ENCODE peak calls at places on chromosomes 4 and X, in seven cellular contexts. Z, T, Q, I, L, P and A are unnamed samples. For H3K9me3 and H3K4me1, the result is how much of the 10 kb centered on the place peaks cover.

GRCh38 chrX:110015027-110015426 is 12.1 kb downstream of the TMEM164 start:
- DNase-seq in L (no peak), T (no peak), Q (no peak), P (no peak), I (no peak), Z (no peak), A (no peak)

GRCh38 chr4:165560941-165561340 is 182.1 kb downstream of the CPE start:
- DNase-seq in T (no peak), Q (no peak), L (no peak), I (no peak), Z (no peak), P (no peak), A (no peak)

GRCh38 chr4:55635760-55636621 is at the start of gene NMU:
- DNase-seq in Z (no peak), T (no peak), Q (no peak), I (peak), P (peak), L (peak), A (peak)

GRCh38 chr4:8641931-8642650 is 49.5 kb downstream of the CPZ start:
- DNase-seq in Z (no peak), P (no peak), I (no peak), T (no peak), L (no peak), Q (peak), A (no peak)

GRCh38 chr4:138045036-138045435 is 197.1 kb downstream of the SLC7A11 start:
- DNase-seq in T (no peak), I (no peak), Q (no peak), P (no peak), Z (no peak), L (no peak), A (no peak)

GRCh38 chrX:39891781-39892180 is 206.0 kb downstream of the BCOR start:
- DNase-seq in I (no peak), L (no peak), Z (no peak), Q (no peak), P (no peak), T (no peak), A (no peak)

GRCh38 chrX:63250253-63250868 is 100.8 kb downstream of the SPIN4 start:
- DNase-seq in I (peak), Z (no peak), Q (peak), P (no peak), T (peak), L (peak), A (peak)

GRCh38 chrX:149513713-149514427 is 8.8 kb upstream of the IDS start:
- DNase-seq in L (no peak), Q (no peak), T (peak), I (no peak), P (no peak), Z (no peak), A (no peak)

GRCh38 chr4:183504930-183505555 is at the start of gene ING2:
- DNase-seq in L (peak), Q (no peak), I (peak), Z (peak), P (peak), T (no peak), A (peak)

DNA sequence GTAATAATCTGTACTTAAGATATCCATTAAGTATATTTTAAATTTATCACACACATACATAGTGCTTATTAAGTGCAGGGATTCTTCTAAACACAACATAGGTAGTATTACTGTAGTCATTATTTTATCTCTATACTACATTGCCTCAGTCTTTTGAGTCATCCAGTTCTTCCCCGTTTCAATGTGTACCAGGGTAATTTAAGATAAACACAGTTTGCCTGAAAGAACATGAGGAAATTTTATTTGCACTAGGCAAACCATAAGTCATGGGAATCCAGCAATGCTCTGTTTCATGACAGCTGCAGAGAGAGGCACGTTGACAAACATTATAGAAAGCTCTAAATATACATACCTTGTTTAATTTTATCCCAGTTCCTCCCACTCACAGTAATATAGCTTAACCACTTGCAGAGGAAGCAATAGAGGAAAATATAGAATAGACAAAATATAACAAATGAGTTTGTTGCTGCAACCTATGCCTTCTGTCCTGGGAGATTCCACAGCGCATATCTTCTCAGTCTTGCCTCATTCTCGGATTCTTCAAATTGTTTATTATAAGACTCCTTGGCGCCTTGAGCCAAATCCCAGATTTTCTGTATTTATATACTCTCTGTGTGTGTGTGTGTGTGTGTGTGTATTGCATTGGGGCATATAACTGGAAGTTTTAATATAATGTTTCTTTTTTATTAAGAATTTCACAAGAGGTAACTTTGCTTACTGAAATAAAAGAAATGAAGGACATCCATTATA is 258.6 kb downstream of the FAM133A start:
- DNase-seq in Z (no peak), Q (no peak), P (no peak), L (no peak), I (no peak), T (no peak), A (no peak)
- H3K9me3 ChIP-seq in Z (under half), Q (under half), P (under half), L (under half), I (under half), T (under half), A (under half)

GRCh38 chr4:113594231-113594556 is 167.3 kb downstream of the CAMK2D start:
- DNase-seq in P (no peak), T (no peak), Z (no peak), Q (no peak), L (no peak), I (no peak), A (no peak)
- H3K4me1 ChIP-seq in P (half or more), T (under half), Z (under half), Q (under half), L (under half), I (under half), A (under half)

GRCh38 chr4:90503677-90504076 is 376.5 kb downstream of the CCSER1 start:
- DNase-seq in Q (no peak), L (no peak), T (no peak), P (no peak), I (no peak), Z (no peak), A (no peak)
- H3K9me3 ChIP-seq in Q (under half), L (under half), T (under half), P (under half), I (under half), Z (under half), A (under half)

DNA sequence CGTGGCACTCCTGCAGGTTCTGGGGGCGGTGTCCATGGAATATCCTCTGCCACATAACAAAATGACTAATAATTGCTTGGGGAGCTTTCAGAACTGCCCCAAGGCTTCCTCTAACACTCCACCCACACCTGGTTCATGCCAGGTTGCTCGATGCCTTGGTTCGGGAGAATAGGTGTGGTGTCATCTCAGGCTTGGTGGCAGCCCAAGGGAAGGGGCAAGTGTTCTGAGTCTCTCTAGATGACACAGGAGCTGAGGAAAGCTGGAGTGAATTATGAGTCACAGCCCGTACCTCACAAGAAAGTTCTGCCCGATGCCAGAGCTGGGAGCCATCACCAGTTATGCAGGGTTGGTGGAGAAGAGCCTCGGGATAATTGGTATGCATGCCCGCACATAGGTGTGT is 14.7 kb downstream of the FTSJ1 start:
- DNase-seq in I (no peak), T (no peak), L (no peak), P (no peak), Q (no peak), Z (no peak), A (no peak)
- H3K4me1 ChIP-seq in I (under half), T (under half), L (under half), P (under half), Q (under half), Z (under half), A (under half)

GRCh38 chrX:155435744-155436112 is 22.7 kb downstream of the F8A3 start:
- DNase-seq in T (no peak), I (peak), P (no peak), L (no peak), Q (no peak), Z (no peak), A (no peak)

GRCh38 chrX:155434906-155435743 is 23.3 kb downstream of the F8A3 start:
- DNase-seq in Z (peak), P (peak), T (no peak), L (no peak), I (peak), Q (no peak), A (no peak)

DNA sequence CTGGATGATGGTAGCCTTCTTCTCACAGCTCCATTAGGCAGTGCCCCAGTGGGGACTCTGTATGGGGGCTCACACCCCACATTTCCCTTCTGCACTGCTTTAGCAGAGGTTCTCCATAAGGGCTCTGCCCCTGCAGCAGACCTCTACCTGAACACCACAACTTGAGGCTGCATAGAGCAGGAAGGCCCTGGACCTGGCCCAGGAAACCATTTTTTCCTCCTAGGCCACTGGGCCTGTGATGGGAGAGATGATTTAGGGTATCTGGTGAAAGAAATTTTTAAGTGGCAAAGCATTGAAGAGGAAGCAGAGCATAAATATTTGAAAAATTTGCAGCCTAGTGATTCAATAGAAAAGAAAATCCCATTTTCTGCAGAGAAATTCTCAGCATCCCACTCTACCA is 17.3 kb downstream of the F8A3 start:
- DNase-seq in Q (no peak), P (no peak), L (no peak), Z (no peak), I (no peak), T (no peak), A (no peak)
- H3K9me3 ChIP-seq in Q (under half), P (under half), L (under half), Z (under half), I (under half), T (under half), A (under half)

DNA sequence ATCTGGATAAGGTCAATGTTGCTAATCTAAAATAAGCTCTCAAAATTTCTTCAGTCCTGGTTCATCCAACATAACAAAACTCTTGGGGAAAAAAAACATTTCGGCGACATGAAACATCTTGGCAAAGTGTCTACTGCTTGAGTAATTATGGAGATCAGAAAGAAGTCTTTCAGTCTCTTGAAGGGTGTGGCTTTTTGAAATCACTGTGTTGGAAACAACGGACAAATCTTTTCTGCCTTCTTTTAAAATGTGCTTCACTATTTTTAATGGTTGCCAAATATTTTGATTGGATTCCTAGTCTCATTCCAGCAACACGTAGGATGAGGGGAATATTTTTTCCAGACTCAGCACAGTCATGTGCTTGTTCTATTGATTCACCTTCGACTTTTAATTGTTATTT is 138.6 kb downstream of the KLHL8 start:
- DNase-seq in Z (no peak), I (no peak), P (no peak), L (no peak), T (no peak), Q (no peak), A (no peak)
- H3K4me1 ChIP-seq in Z (under half), I (under half), P (half or more), L (under half), T (under half), Q (half or more), A (under half)

GRCh38 chr4:110620352-110621327 is 2.2 kb downstream of the PITX2 start:
- DNase-seq in Q (no peak), P (no peak), L (no peak), T (no peak), I (peak), Z (no peak), A (no peak)

GRCh38 chr4:110619401-110620247 is 3.3 kb downstream of the PITX2 start:
- DNase-seq in T (no peak), Z (no peak), I (no peak), Q (no peak), P (no peak), L (no peak), A (no peak)

GRCh38 chr4:110618091-110619000 is 4.5 kb downstream of the PITX2 start:
- DNase-seq in L (no peak), Q (no peak), T (no peak), I (no peak), P (no peak), Z (no peak), A (no peak)

GRCh38 chr4:110617095-110617494 is 5.8 kb downstream of the PITX2 start:
- DNase-seq in L (no peak), I (no peak), P (no peak), T (no peak), Q (no peak), Z (no peak), A (no peak)

GRCh38 chr4:110619001-110619350 is 3.9 kb downstream of the PITX2 start:
- DNase-seq in Z (no peak), P (no peak), I (no peak), L (no peak), Q (no peak), T (no peak), A (no peak)
- H3K9me3 ChIP-seq in Z (under half), P (under half), I (under half), L (under half), Q (under half), T (under half), A (under half)

DNA sequence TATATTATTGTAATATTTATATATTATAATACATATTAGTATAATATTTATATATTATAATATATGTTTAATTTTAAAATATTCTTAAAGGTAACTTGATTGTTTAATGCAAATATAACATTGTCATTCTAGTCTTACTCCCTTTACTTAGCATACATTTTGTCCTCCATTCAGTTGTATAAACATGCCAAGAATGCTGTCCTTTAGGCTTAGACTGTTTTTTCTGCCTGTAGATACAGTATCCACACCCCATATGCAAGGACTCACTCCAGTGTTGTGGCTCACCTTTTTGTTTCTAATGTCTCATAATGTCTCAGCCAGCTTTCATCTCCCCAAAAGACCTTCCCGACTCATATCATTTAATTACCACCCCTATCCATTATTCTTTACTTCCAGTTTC is 2110.0 kb downstream of the PCDH7 start:
- DNase-seq in P (no peak), Q (no peak), T (no peak), I (no peak), Z (no peak), L (no peak), A (no peak)
- H3K4me1 ChIP-seq in P (under half), Q (under half), T (under half), I (under half), Z (under half), L (under half), A (under half)